ENCODE peak calls at places on chromosomes 16 and 17, in eight cellular contexts. M is stomach, D is heart right ventricle, E is kidney, R is transverse colon, P is heart left ventricle, T is A549, H is K562. S is an unnamed sample.

GRCh38 chr17:56309897-56310296 is 156.6 kb downstream of the ANKFN1 start:
- DNase-seq in M (no peak), D (no peak), E (no peak), R (no peak), P (no peak), T (peak), H (no peak), S (no peak)

GRCh38 chr17:15920758-15921239 is 24.1 kb upstream of the ADORA2B start:
- DNase-seq in M (no peak), D (no peak), E (peak), R (peak), P (no peak), T (peak), H (peak), S (peak)

GRCh38 chr17:78316867-78317816 is 42.7 kb downstream of the SOCS3 start:
- DNase-seq in M (peak), D (no peak), E (peak), R (peak), P (no peak), T (peak), H (peak), S (peak)

GRCh38 chr16:87271256-87271655 is 45.9 kb downstream of the C16orf95 start:
- DNase-seq in M (no peak), D (no peak), E (no peak), R (no peak), P (no peak), T (no peak), H (no peak), S (no peak)

GRCh38 chr16:2317231-2318020 is 23.1 kb downstream of the ABCA3 start:
- DNase-seq in M (no peak), D (no peak), E (no peak), R (no peak), P (no peak), T (no peak), H (no peak), S (no peak)

GRCh38 chr16:15907863-15908478 is 19.6 kb upstream of the CEP20 start:
- DNase-seq in M (peak), D (no peak), E (no peak), R (peak), P (no peak), T (peak), H (peak), S (peak)

GRCh38 chr16:85395207-85395912 is 217.8 kb upstream of the GSE1 start:
- DNase-seq in M (peak), D (peak), E (peak), R (peak), P (peak), T (peak), H (peak), S (peak)

GRCh38 chr17:21239680-21240374 is 13.4 kb downstream of the NATD1 start:
- DNase-seq in M (no peak), D (no peak), E (no peak), R (no peak), P (peak), T (peak), H (peak), S (no peak)

GRCh38 chr17:78890111-78890897 is 12.7 kb downstream of the CEP295NL start:
- DNase-seq in M (peak), D (peak), E (peak), R (peak), P (peak), T (no peak), H (no peak), S (no peak)

GRCh38 chr16:64416232-64417010 is 705.4 kb downstream of the CDH11 start:
- DNase-seq in M (no peak), D (no peak), E (no peak), R (no peak), P (no peak), T (no peak), H (no peak), S (no peak)

GRCh38 chr17:45114117-45114932 is 18.0 kb downstream of the PLCD3 start:
- DNase-seq in M (no peak), D (no peak), E (no peak), R (no peak), P (no peak), T (no peak), H (no peak), S (no peak)

GRCh38 chr17:45112559-45113423 is 19.5 kb downstream of the PLCD3 start:
- DNase-seq in M (no peak), D (no peak), E (no peak), R (no peak), P (no peak), T (no peak), H (no peak), S (no peak)

GRCh38 chr17:45111838-45112237 is 20.5 kb downstream of the PLCD3 start:
- DNase-seq in M (no peak), D (no peak), E (no peak), R (no peak), P (no peak), T (no peak), H (no peak), S (no peak)

GRCh38 chr17:45115015-45115625 is 17.2 kb downstream of the PLCD3 start:
- DNase-seq in M (no peak), D (no peak), E (no peak), R (no peak), P (no peak), T (no peak), H (no peak), S (no peak)

DNA sequence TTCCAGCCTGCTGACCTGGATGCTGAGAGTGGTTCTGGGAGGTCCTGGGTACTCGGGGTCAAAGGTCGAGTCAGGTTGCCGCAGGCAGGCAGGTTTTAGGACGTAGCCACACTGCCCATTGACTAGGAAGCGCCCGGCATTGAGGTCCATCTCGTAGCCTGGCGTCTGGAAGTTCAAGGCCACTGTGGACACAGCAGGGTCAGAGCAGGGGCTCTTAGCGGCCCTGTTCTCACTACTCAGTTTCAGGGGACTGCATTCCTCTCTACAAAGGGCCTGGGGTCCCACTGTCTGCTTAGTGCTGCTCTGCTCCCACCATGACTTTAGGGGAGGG is 18.9 kb downstream of the PLCD3 start:
- DNase-seq in M (no peak), D (no peak), E (no peak), R (no peak), P (no peak), T (no peak), H (no peak), S (no peak)
- TF ChIP-seq CTCF in M (no peak), D (no peak), E (no peak), R (no peak), P (no peak), T (no peak), H (no peak), S (no peak)

GRCh38 chr17:36534881-36535668 is at the start of gene PIGW:
- DNase-seq in M (peak), D (peak), E (peak), R (peak), P (peak), T (peak), H (peak), S (peak)
- TF ChIP-seq CTCF in M (no peak), D (no peak), E (no peak), R (no peak), P (peak), T (no peak), H (peak), S (peak)

DNA sequence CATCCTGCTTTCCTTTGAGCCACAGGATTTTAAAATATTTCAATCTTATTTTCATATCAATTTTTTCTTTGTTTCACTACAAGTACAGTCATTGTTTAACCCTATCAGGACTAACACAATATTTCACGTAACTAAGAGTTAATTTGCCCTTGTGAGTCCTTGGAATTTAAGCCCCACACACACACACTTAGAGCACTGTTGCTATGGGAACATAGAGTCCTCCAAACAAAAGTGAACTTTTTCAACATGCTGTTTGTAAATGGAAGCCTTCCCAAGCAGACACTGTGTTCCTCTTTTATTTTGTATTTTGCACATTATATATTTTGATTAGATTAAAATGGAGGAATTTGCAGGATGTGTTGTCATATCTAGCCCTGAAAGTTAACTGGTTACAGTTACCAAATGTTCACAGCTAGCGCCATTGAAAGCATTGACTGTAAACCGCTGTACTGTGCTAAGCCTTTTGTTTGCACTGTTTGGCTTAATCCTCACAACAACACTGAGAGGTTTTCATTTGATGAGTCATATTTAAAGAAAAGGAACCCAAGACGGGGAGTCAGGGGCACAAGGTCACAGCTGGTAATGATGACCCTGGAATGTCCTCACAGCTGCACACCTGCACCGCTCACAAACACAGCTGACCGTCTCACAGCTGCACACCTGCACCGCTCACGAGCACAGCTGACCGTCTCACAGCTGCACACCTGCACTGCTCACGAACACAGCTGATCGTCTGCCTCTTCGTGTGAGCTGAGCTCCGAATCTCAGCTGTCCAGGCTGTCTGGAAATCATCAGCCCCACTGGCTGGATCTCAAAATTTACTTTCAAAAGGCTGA is 6.3 kb downstream of the HSBP1 start:
- DNase-seq in M (no peak), D (peak), E (no peak), R (peak), P (no peak), T (peak), H (no peak), S (peak)
- TF ChIP-seq CTCF in M (no peak), D (no peak), E (no peak), R (no peak), P (no peak), T (no peak), H (no peak), S (no peak)

DNA sequence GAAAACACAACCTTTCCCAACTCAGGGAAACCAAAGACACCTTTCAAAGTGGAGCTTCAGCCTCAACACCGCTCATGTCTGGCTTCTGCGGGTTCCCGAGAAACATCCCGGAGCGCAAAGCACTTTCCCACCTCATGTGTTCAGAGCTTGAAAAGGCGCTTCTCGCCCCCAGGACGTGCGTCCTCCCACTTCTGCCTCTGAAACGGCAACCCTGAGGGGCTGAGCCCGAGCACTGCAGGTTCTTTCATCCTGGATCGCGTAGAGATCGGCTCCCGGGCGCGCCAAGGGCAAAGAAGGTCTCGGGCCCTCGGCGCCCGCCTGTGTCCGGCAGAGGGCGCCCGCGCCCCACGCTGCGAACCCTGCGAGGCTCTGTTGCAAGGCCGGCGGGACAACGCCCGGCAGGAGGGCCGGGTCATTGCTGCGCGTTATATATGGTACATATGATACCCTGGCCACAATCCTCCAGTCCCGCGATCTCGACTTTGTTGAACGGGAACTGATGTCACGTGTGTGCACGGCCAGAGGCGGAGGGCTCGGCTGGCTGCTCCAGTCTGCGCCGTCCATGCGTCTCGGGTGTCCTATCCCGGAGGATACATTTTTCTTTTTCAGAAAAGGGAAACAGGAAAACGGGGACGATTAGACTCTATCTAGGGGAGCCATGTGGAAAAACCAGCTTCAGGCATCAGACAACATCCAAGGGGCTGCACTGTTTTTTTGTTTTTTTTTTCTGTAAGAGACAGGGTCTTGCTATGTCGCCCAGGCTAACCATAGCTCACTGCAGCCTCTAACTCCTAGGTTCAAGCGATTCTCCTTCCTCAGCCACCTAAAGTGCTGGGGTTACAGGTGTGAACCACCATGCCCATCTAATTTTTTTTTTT is 19.1 kb downstream of the COQ7 start:
- DNase-seq in M (peak), D (peak), E (peak), R (peak), P (peak), T (peak), H (peak), S (peak)
- TF ChIP-seq CTCF in M (peak), D (peak), E (peak), R (peak), P (peak), T (peak), H (peak), S (peak)

DNA sequence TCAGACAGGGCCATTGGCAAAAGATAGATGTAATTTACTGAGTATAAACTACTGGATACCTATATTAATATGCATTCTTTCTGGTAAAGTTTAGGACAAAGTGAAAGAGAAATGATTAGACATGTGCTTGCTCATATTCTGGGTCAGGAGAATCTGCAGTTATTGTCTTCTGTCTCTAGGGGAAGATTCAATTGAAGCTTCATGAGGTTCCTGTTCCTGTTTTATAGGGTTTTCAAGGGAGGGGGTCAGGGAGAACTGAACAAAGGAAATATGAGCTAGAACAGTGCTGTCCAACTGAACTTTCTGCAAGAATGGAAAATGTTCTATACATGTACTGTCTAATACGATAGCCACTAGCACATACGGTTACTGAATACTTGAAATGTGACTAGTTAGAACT is 59.3 kb upstream of the CORO6 start:
- DNase-seq in M (no peak), D (no peak), E (no peak), R (no peak), P (no peak), T (no peak), H (no peak), S (no peak)
- TF ChIP-seq CTCF in M (no peak), D (no peak), E (no peak), R (no peak), P (peak), T (no peak), H (peak), S (no peak)